ENCODE peak calls at places on chromosomes 2 and 18, in seven cellular contexts. F is HS-5; R is WTC11; Y is ACHN; P is germinal center; S is H7; U is activated naive CD4-positive, alpha-beta T cell treated with anti-CD3 and anti-CD28 coated beads, Interleukin-2, amount 50 U/mL, for 16 hours. N is an unnamed sample.

GRCh38 chr2:188524519-188525113 is 232.9 kb downstream of the GULP1 start:
- DNase-seq in S (peak; percentile 24), R (no peak), Y (peak; percentile 71), F (peak; percentile 56), U (peak; percentile 8), P (peak; percentile 1), N (peak; percentile 49)

GRCh38 chr18:58091099-58091611 is 47.1 kb downstream of the NEDD4L start:
- DNase-seq in U (no peak), Y (peak; percentile 59), S (no peak), P (peak; percentile 39), R (no peak), F (no peak), N (no peak)

GRCh38 chr2:222756951-222757645 is 85.6 kb downstream of the MOGAT1 start:
- DNase-seq in S (no peak), R (no peak), Y (peak; percentile 66), P (no peak), F (peak; percentile 91), U (no peak), N (no peak)

GRCh38 chr2:8558096-8558495 is 123.8 kb upstream of the ID2 start:
- DNase-seq in F (no peak), P (no peak), Y (no peak), U (no peak), R (no peak), S (no peak), N (no peak)

GRCh38 chr2:207463433-207463832 is 66.3 kb upstream of the CREB1 start:
- DNase-seq in Y (no peak), R (no peak), F (no peak), U (no peak), S (no peak), P (no peak), N (no peak)

GRCh38 chr18:23231340-23232021 is 96.2 kb downstream of the CABLES1 start:
- DNase-seq in F (peak; percentile 81), P (peak; percentile 89), R (no peak), U (peak; percentile 58), Y (no peak), S (no peak), N (no peak)

GRCh38 chr2:29106980-29107388 is 8.2 kb upstream of the CLIP4 start:
- DNase-seq in S (no peak), R (no peak), P (no peak), Y (no peak), U (no peak), F (no peak), N (no peak)

GRCh38 chr2:96116424-96116878 is at the start of gene ADRA2B:
- DNase-seq in R (peak; percentile 85), Y (peak; percentile 29), P (peak; percentile 84), F (no peak), U (peak; percentile 78), S (peak; percentile 99), N (peak; percentile 62)

GRCh38 chr2:214410128-214410775 is 602 bp upstream of the VWC2L start:
- DNase-seq in R (no peak), S (no peak), F (no peak), P (no peak), Y (no peak), U (no peak), N (no peak)

GRCh38 chr2:233111427-233111826 is 51.3 kb downstream of the INPP5D start:
- DNase-seq in P (no peak), S (no peak), U (no peak), R (no peak), Y (no peak), F (no peak), N (no peak)

GRCh38 chr2:141923657-141924056 is 207.2 kb downstream of the LRP1B start:
- DNase-seq in U (no peak), F (peak; percentile 76), Y (no peak), R (no peak), S (no peak), P (no peak), N (no peak)

GRCh38 chr2:149451417-149452165 is 121.2 kb downstream of the LYPD6 start:
- DNase-seq in P (no peak), R (no peak), S (no peak), Y (no peak), U (no peak), F (no peak), N (peak; percentile 70)

GRCh38 chr2:64203131-64204005 is 59.1 kb upstream of the PELI1 start:
- DNase-seq in F (no peak), U (no peak), Y (no peak), R (no peak), P (no peak), S (peak; percentile 36), N (peak; percentile 36)

GRCh38 chr2:235157746-235158482 is 206.1 kb downstream of the SH3BP4 start:
- DNase-seq in P (no peak), S (peak; percentile 52), R (no peak), U (no peak), F (no peak), Y (no peak), N (no peak)

GRCh38 chr2:77087987-77088414 is 434.2 kb downstream of the LRRTM4 start:
- DNase-seq in P (no peak), S (no peak), U (no peak), F (no peak), Y (no peak), R (peak; percentile 23), N (peak; percentile 65)

GRCh38 chr2:120231564-120231973 is 8.4 kb upstream of the TMEM185B start:
- DNase-seq in R (no peak), P (no peak), F (no peak), S (no peak), U (peak; percentile 57), Y (no peak), N (no peak)

GRCh38 chr18:25456284-25456683 is 104.3 kb upstream of the ZNF521 start:
- DNase-seq in U (no peak), S (peak; percentile 14), R (peak; percentile 14), P (no peak), Y (no peak), F (no peak), N (no peak)

GRCh38 chr2:873651-874580 is 76.7 kb upstream of the SNTG2 start:
- DNase-seq in Y (no peak), R (no peak), S (no peak), F (no peak), P (no peak), U (no peak), N (no peak)

GRCh38 chr2:155689791-155690190 is 642.7 kb downstream of the NR4A2 start:
- DNase-seq in U (no peak), S (no peak), F (no peak), P (no peak), R (no peak), Y (no peak), N (no peak)

GRCh38 chr2:196677404-196677803 is 37.9 kb downstream of the CCDC150 start:
- DNase-seq in P (no peak), S (no peak), U (no peak), Y (peak; percentile 18), F (no peak), R (no peak), N (peak; percentile 4)

GRCh38 chr2:241762933-241763369 is 13.7 kb upstream of the GAL3ST2 start:
- DNase-seq in R (no peak), U (no peak), F (no peak), P (no peak), Y (no peak), S (peak; percentile 26), N (no peak)

GRCh38 chr2:134436706-134437105 is 182.8 kb downstream of the MGAT5 start:
- DNase-seq in F (no peak), P (no peak), U (no peak), Y (no peak), R (no peak), S (no peak), N (no peak)

GRCh38 chr2:62216616-62217015 is 20.7 kb downstream of the B3GNT2 start:
- DNase-seq in F (peak; percentile 68), U (no peak), R (no peak), S (no peak), P (no peak), Y (peak; percentile 16), N (no peak)

GRCh38 chr2:34892286-34892685 is 1293.2 kb upstream of the FAM98A start:
- DNase-seq in P (no peak), S (no peak), F (no peak), U (no peak), Y (no peak), R (no peak), N (no peak)